ENCODE peak calls at places on chromosomes 4 and X, in six cellular contexts. One of them, this sample, is unnamed. For H3K36me3, the result is how much of the 10 kb centered on the place peaks cover.

GRCh38 chrX:10176121-10177003 is 19.6 kb downstream of the CLCN4 start:
- DNase-seq in heart right ventricle: no peak
- DNase-seq in bronchial epithelial cell: peak
- DNase-seq in stomach: peak
- DNase-seq in cardiac muscle cell: no peak
- DNase-seq in IMR-90: no peak
- DNase-seq in this sample: no peak

GRCh38 chr4:168076989-168077725 is 15.2 kb upstream of the ANXA10 start:
- DNase-seq in heart right ventricle: no peak
- DNase-seq in bronchial epithelial cell: peak
- DNase-seq in stomach: peak
- DNase-seq in cardiac muscle cell: peak
- DNase-seq in IMR-90: peak
- DNase-seq in this sample: no peak

GRCh38 chrX:140712413-140713173 is 3.0 kb downstream of the LINC00632 start:
- DNase-seq in heart right ventricle: peak
- DNase-seq in bronchial epithelial cell: peak
- DNase-seq in stomach: peak
- DNase-seq in cardiac muscle cell: peak
- DNase-seq in IMR-90: peak
- DNase-seq in this sample: no peak

GRCh38 chr4:92182006-92182735 is 121.6 kb upstream of the GRID2 start:
- DNase-seq in heart right ventricle: no peak
- DNase-seq in bronchial epithelial cell: no peak
- DNase-seq in stomach: no peak
- DNase-seq in cardiac muscle cell: no peak
- DNase-seq in IMR-90: no peak
- DNase-seq in this sample: no peak

GRCh38 chr4:55395529-55396304 is at the start of gene TMEM165:
- DNase-seq in heart right ventricle: peak
- DNase-seq in bronchial epithelial cell: peak
- DNase-seq in stomach: peak
- DNase-seq in cardiac muscle cell: peak
- DNase-seq in IMR-90: peak
- DNase-seq in this sample: peak

GRCh38 chr4:139018501-139018900 is 2.9 kb downstream of the NOCT start:
- DNase-seq in heart right ventricle: no peak
- DNase-seq in bronchial epithelial cell: peak
- DNase-seq in stomach: no peak
- DNase-seq in cardiac muscle cell: no peak
- DNase-seq in IMR-90: peak
- DNase-seq in this sample: no peak

GRCh38 chr4:1763550-1764080 is 29.5 kb upstream of the FGFR3 start:
- DNase-seq in heart right ventricle: no peak
- DNase-seq in bronchial epithelial cell: no peak
- DNase-seq in stomach: peak
- DNase-seq in cardiac muscle cell: peak
- DNase-seq in IMR-90: peak
- DNase-seq in this sample: no peak

GRCh38 chr4:46506876-46507275 is 116.9 kb upstream of the GABRA2 start:
- DNase-seq in heart right ventricle: no peak
- DNase-seq in bronchial epithelial cell: no peak
- DNase-seq in stomach: no peak
- DNase-seq in cardiac muscle cell: peak
- DNase-seq in IMR-90: no peak
- DNase-seq in this sample: no peak

GRCh38 chrX:137428777-137429564 is 137.0 kb upstream of the ZIC3 start:
- DNase-seq in heart right ventricle: no peak
- DNase-seq in bronchial epithelial cell: no peak
- DNase-seq in stomach: no peak
- DNase-seq in cardiac muscle cell: no peak
- DNase-seq in IMR-90: no peak
- DNase-seq in this sample: no peak

GRCh38 chr4:37467223-37467622 is 219.0 kb downstream of the RELL1 start:
- DNase-seq in heart right ventricle: no peak
- DNase-seq in bronchial epithelial cell: no peak
- DNase-seq in stomach: no peak
- DNase-seq in cardiac muscle cell: no peak
- DNase-seq in IMR-90: no peak
- DNase-seq in this sample: no peak

GRCh38 chr4:79233820-79234219 is 92.0 kb downstream of the NAA11 start:
- DNase-seq in heart right ventricle: no peak
- DNase-seq in bronchial epithelial cell: no peak
- DNase-seq in stomach: no peak
- DNase-seq in cardiac muscle cell: no peak
- DNase-seq in IMR-90: no peak
- DNase-seq in this sample: no peak

GRCh38 chrX:151982217-151982616 is 7.7 kb upstream of the GABRE start:
- DNase-seq in heart right ventricle: no peak
- DNase-seq in bronchial epithelial cell: peak
- DNase-seq in stomach: no peak
- DNase-seq in cardiac muscle cell: peak
- DNase-seq in IMR-90: peak
- DNase-seq in this sample: no peak

GRCh38 chr4:1244978-1245471 is 3.9 kb downstream of the CTBP1 start:
- DNase-seq in heart right ventricle: peak
- DNase-seq in bronchial epithelial cell: no peak
- DNase-seq in stomach: no peak
- DNase-seq in cardiac muscle cell: no peak
- DNase-seq in IMR-90: no peak
- DNase-seq in this sample: peak

GRCh38 chr4:139208404-139208945 is 31.5 kb upstream of the ELF2 start:
- DNase-seq in heart right ventricle: no peak
- DNase-seq in bronchial epithelial cell: no peak
- DNase-seq in stomach: no peak
- DNase-seq in cardiac muscle cell: peak
- DNase-seq in IMR-90: peak
- DNase-seq in this sample: no peak

GRCh38 chr4:10732235-10732975 is 47.8 kb upstream of the CLNK start:
- DNase-seq in heart right ventricle: no peak
- DNase-seq in bronchial epithelial cell: no peak
- DNase-seq in stomach: no peak
- DNase-seq in cardiac muscle cell: no peak
- DNase-seq in IMR-90: no peak
- DNase-seq in this sample: no peak

GRCh38 chrX:139831689-139832456 is 101.0 kb downstream of the ATP11C start:
- DNase-seq in heart right ventricle: no peak
- DNase-seq in bronchial epithelial cell: peak
- DNase-seq in stomach: no peak
- DNase-seq in cardiac muscle cell: peak
- DNase-seq in IMR-90: peak
- DNase-seq in this sample: no peak

GRCh38 chr4:123325241-123325681 is 71.3 kb upstream of the SPRY1 start:
- DNase-seq in heart right ventricle: no peak
- DNase-seq in bronchial epithelial cell: no peak
- DNase-seq in stomach: no peak
- DNase-seq in cardiac muscle cell: no peak
- DNase-seq in IMR-90: no peak
- DNase-seq in this sample: no peak

GRCh38 chrX:10679387-10679786 is 59.0 kb upstream of the MID1 start:
- DNase-seq in heart right ventricle: no peak
- DNase-seq in bronchial epithelial cell: no peak
- DNase-seq in stomach: no peak
- DNase-seq in cardiac muscle cell: no peak
- DNase-seq in IMR-90: no peak
- DNase-seq in this sample: no peak

GRCh38 chr4:38940476-38940875 is 72.9 kb downstream of the FAM114A1 start:
- DNase-seq in heart right ventricle: no peak
- DNase-seq in bronchial epithelial cell: no peak
- DNase-seq in stomach: no peak
- DNase-seq in cardiac muscle cell: no peak
- DNase-seq in IMR-90: no peak
- DNase-seq in this sample: no peak

GRCh38 chrX:1657367-1658082 is 42.7 kb downstream of the ASMT start:
- DNase-seq in heart right ventricle: no peak
- DNase-seq in bronchial epithelial cell: peak
- DNase-seq in stomach: no peak
- DNase-seq in cardiac muscle cell: peak
- DNase-seq in IMR-90: no peak
- DNase-seq in this sample: no peak

GRCh38 chr4:72209600-72209999 is 177.8 kb downstream of the NPFFR2 start:
- DNase-seq in heart right ventricle: no peak
- DNase-seq in bronchial epithelial cell: peak
- DNase-seq in stomach: no peak
- DNase-seq in cardiac muscle cell: no peak
- DNase-seq in IMR-90: no peak
- DNase-seq in this sample: no peak

GRCh38 chrX:38260231-38260630 is 39.6 kb upstream of the SRPX start:
- DNase-seq in heart right ventricle: no peak
- DNase-seq in bronchial epithelial cell: peak
- DNase-seq in stomach: no peak
- DNase-seq in cardiac muscle cell: no peak
- DNase-seq in IMR-90: peak
- DNase-seq in this sample: no peak

GRCh38 chr4:73019462-73020047 is 50.0 kb downstream of the COX18 start:
- DNase-seq in heart right ventricle: no peak
- DNase-seq in bronchial epithelial cell: peak
- DNase-seq in stomach: no peak
- DNase-seq in cardiac muscle cell: peak
- DNase-seq in IMR-90: peak
- DNase-seq in this sample: no peak

GRCh38 chr4:112861378-112862317 is 187.8 kb upstream of the ANK2 start:
- DNase-seq in heart right ventricle: no peak
- DNase-seq in bronchial epithelial cell: no peak
- DNase-seq in stomach: no peak
- DNase-seq in cardiac muscle cell: no peak
- DNase-seq in IMR-90: no peak
- DNase-seq in this sample: no peak

GRCh38 chrX:31499120-31499519 is 427.3 kb upstream of the FTHL17 start:
- DNase-seq in heart right ventricle: no peak
- DNase-seq in bronchial epithelial cell: peak
- DNase-seq in stomach: no peak
- DNase-seq in cardiac muscle cell: peak
- DNase-seq in IMR-90: peak
- DNase-seq in this sample: no peak

GRCh38 chr4:70801265-70801809 is 38.4 kb downstream of the GRSF1 start:
- DNase-seq in heart right ventricle: no peak
- DNase-seq in bronchial epithelial cell: no peak
- DNase-seq in stomach: no peak
- DNase-seq in cardiac muscle cell: no peak
- DNase-seq in IMR-90: no peak
- DNase-seq in this sample: no peak
- H3K36me3 ChIP-seq in heart right ventricle: half or more
- H3K36me3 ChIP-seq in bronchial epithelial cell: under half
- H3K36me3 ChIP-seq in stomach: half or more
- H3K36me3 ChIP-seq in cardiac muscle cell: under half
- H3K36me3 ChIP-seq in IMR-90: under half
- H3K36me3 ChIP-seq in this sample: under half

GRCh38 chr4:5712517-5712916 is 1.5 kb downstream of the EVC start:
- DNase-seq in heart right ventricle: no peak
- DNase-seq in bronchial epithelial cell: peak
- DNase-seq in stomach: no peak
- DNase-seq in cardiac muscle cell: peak
- DNase-seq in IMR-90: peak
- DNase-seq in this sample: no peak

GRCh38 chr4:5711479-5712184 is 631 bp downstream of the EVC start:
- DNase-seq in heart right ventricle: peak
- DNase-seq in bronchial epithelial cell: peak
- DNase-seq in stomach: no peak
- DNase-seq in cardiac muscle cell: peak
- DNase-seq in IMR-90: peak
- DNase-seq in this sample: no peak

GRCh38 chr4:5713861-5714260 is 2.9 kb downstream of the EVC start:
- DNase-seq in heart right ventricle: no peak
- DNase-seq in bronchial epithelial cell: no peak
- DNase-seq in stomach: no peak
- DNase-seq in cardiac muscle cell: no peak
- DNase-seq in IMR-90: no peak
- DNase-seq in this sample: no peak

GRCh38 chr4:5710962-5711478 is at the start of gene EVC:
- DNase-seq in heart right ventricle: peak
- DNase-seq in bronchial epithelial cell: peak
- DNase-seq in stomach: peak
- DNase-seq in cardiac muscle cell: peak
- DNase-seq in IMR-90: peak
- DNase-seq in this sample: peak

GRCh38 chr4:5712931-5713330 is 1.9 kb downstream of the EVC start:
- DNase-seq in heart right ventricle: no peak
- DNase-seq in bronchial epithelial cell: no peak
- DNase-seq in stomach: no peak
- DNase-seq in cardiac muscle cell: no peak
- DNase-seq in IMR-90: no peak
- DNase-seq in this sample: no peak
- H3K4me3 ChIP-seq in heart right ventricle: no peak
- H3K4me3 ChIP-seq in bronchial epithelial cell: no peak
- H3K4me3 ChIP-seq in stomach: no peak
- H3K4me3 ChIP-seq in cardiac muscle cell: no peak
- H3K4me3 ChIP-seq in IMR-90: no peak
- H3K4me3 ChIP-seq in this sample: no peak

GRCh38 chrX:154010330-154011087 is 9.2 kb downstream of the IRAK1 start:
- DNase-seq in heart right ventricle: no peak
- DNase-seq in bronchial epithelial cell: peak
- DNase-seq in stomach: no peak
- DNase-seq in cardiac muscle cell: peak
- DNase-seq in IMR-90: no peak
- DNase-seq in this sample: no peak
- H3K36me3 ChIP-seq in heart right ventricle: under half
- H3K36me3 ChIP-seq in bronchial epithelial cell: under half
- H3K36me3 ChIP-seq in stomach: under half
- H3K36me3 ChIP-seq in cardiac muscle cell: under half
- H3K36me3 ChIP-seq in IMR-90: under half
- H3K36me3 ChIP-seq in this sample: under half

GRCh38 chrX:40488299-40488698 is 92.5 kb upstream of the ATP6AP2 start:
- DNase-seq in heart right ventricle: no peak
- DNase-seq in bronchial epithelial cell: no peak
- DNase-seq in stomach: no peak
- DNase-seq in cardiac muscle cell: no peak
- DNase-seq in IMR-90: no peak
- DNase-seq in this sample: no peak
- H3K4me3 ChIP-seq in heart right ventricle: no peak
- H3K4me3 ChIP-seq in bronchial epithelial cell: no peak
- H3K4me3 ChIP-seq in stomach: no peak
- H3K4me3 ChIP-seq in cardiac muscle cell: no peak
- H3K4me3 ChIP-seq in IMR-90: no peak
- H3K4me3 ChIP-seq in this sample: no peak

GRCh38 chr4:6605605-6606004 is 30.6 kb downstream of the MAN2B2 start:
- DNase-seq in heart right ventricle: no peak
- DNase-seq in bronchial epithelial cell: no peak
- DNase-seq in stomach: no peak
- DNase-seq in cardiac muscle cell: no peak
- DNase-seq in IMR-90: no peak
- DNase-seq in this sample: no peak
- H3K36me3 ChIP-seq in heart right ventricle: under half
- H3K36me3 ChIP-seq in bronchial epithelial cell: under half
- H3K36me3 ChIP-seq in stomach: half or more
- H3K36me3 ChIP-seq in cardiac muscle cell: under half
- H3K36me3 ChIP-seq in IMR-90: under half
- H3K36me3 ChIP-seq in this sample: under half

GRCh38 chr4:93828830-93829530 is 427 bp downstream of the ATOH1 start:
- DNase-seq in heart right ventricle: peak
- DNase-seq in bronchial epithelial cell: no peak
- DNase-seq in stomach: no peak
- DNase-seq in cardiac muscle cell: no peak
- DNase-seq in IMR-90: no peak
- DNase-seq in this sample: peak
- H3K4me3 ChIP-seq in heart right ventricle: peak
- H3K4me3 ChIP-seq in bronchial epithelial cell: no peak
- H3K4me3 ChIP-seq in stomach: peak
- H3K4me3 ChIP-seq in cardiac muscle cell: peak
- H3K4me3 ChIP-seq in IMR-90: peak
- H3K4me3 ChIP-seq in this sample: peak

This sample was measured in RWPE2.